ENCODE peak calls at places on chromosomes 1 and 21, in four cellular contexts. P, Z, Q and U are unnamed samples.

GRCh38 chr1:42737257-42737656 is 2.8 kb downstream of the CLDN19 start:
- DNase-seq in P (no peak), Z (no peak), Q (no peak), U (no peak)

GRCh38 chr1:246213036-246213435 is 294.0 kb downstream of the SMYD3 start:
- DNase-seq in P (no peak), Z (no peak), Q (no peak), U (no peak)

GRCh38 chr1:70811815-70812214 is 235.8 kb downstream of the PTGER3 start:
- DNase-seq in P (no peak), Z (no peak), Q (no peak), U (no peak)

GRCh38 chr1:17795836-17796645 is 40.9 kb downstream of the ACTL8 start:
- DNase-seq in P (no peak), Z (no peak), Q (no peak), U (no peak)

GRCh38 chr1:185595835-185596667 is 138.1 kb upstream of the HMCN1 start:
- DNase-seq in P (no peak), Z (peak), Q (no peak), U (peak)

GRCh38 chr21:16002872-16003466 is 273.2 kb downstream of the USP25 start:
- DNase-seq in P (no peak), Z (no peak), Q (no peak), U (no peak)

GRCh38 chr1:205279986-205280385 is 41.6 kb downstream of the NUAK2 start:
- DNase-seq in P (no peak), Z (no peak), Q (no peak), U (peak)

GRCh38 chr1:50422946-50423669 is at the start of gene DMRTA2:
- DNase-seq in P (no peak), Z (no peak), Q (no peak), U (no peak)

GRCh38 chr1:5493708-5494390 is 498.4 kb downstream of the NPHP4 start:
- DNase-seq in P (no peak), Z (no peak), Q (no peak), U (no peak)

GRCh38 chr21:36504067-36505058 is 24.4 kb upstream of the CLDN14 start:
- DNase-seq in P (peak), Z (peak), Q (no peak), U (peak)

GRCh38 chr1:167720965-167721616 is 691 bp upstream of the MPZL1 start:
- DNase-seq in P (peak), Z (peak), Q (peak), U (no peak)

GRCh38 chr1:239772456-239772855 is 319.2 kb upstream of the FMN2 start:
- DNase-seq in P (no peak), Z (no peak), Q (no peak), U (no peak)

GRCh38 chr21:31803039-31804007 is 69.5 kb upstream of the HUNK start:
- DNase-seq in P (no peak), Z (no peak), Q (no peak), U (no peak)

GRCh38 chr1:182235952-182236650 is 155.5 kb downstream of the GLUL start:
- DNase-seq in P (no peak), Z (peak), Q (peak), U (no peak)

GRCh38 chr1:208139434-208140086 is 104.6 kb downstream of the PLXNA2 start:
- DNase-seq in P (no peak), Z (no peak), Q (no peak), U (no peak)

GRCh38 chr21:41136286-41136685 is 31.7 kb upstream of the BACE2 start:
- DNase-seq in P (no peak), Z (no peak), Q (no peak), U (no peak)

GRCh38 chr1:41436281-41437010 is 48.0 kb downstream of the EDN2 start:
- DNase-seq in P (no peak), Z (no peak), Q (no peak), U (no peak)

GRCh38 chr1:229407206-229408026 is 26.5 kb downstream of the ACTA1 start:
- DNase-seq in P (no peak), Z (no peak), Q (no peak), U (no peak)

GRCh38 chr21:37915941-37916794 is at the start of gene KCNJ6:
- DNase-seq in P (peak), Z (no peak), Q (no peak), U (peak)

GRCh38 chr1:228236744-228237143 is 28.9 kb downstream of the OBSCN start:
- DNase-seq in P (peak), Z (peak), Q (no peak), U (peak)

GRCh38 chr1:19036701-19037605 is 80.5 kb upstream of the IFFO2 start:
- DNase-seq in P (no peak), Z (no peak), Q (no peak), U (no peak)

GRCh38 chr1:19038096-19038495 is 81.6 kb upstream of the IFFO2 start:
- DNase-seq in P (no peak), Z (no peak), Q (no peak), U (no peak)

GRCh38 chr1:19036049-19036546 is 79.6 kb upstream of the IFFO2 start:
- DNase-seq in P (no peak), Z (no peak), Q (no peak), U (no peak)

GRCh38 chr1:19038732-19039131 is 82.3 kb upstream of the IFFO2 start:
- DNase-seq in P (no peak), Z (no peak), Q (no peak), U (no peak)

DNA sequence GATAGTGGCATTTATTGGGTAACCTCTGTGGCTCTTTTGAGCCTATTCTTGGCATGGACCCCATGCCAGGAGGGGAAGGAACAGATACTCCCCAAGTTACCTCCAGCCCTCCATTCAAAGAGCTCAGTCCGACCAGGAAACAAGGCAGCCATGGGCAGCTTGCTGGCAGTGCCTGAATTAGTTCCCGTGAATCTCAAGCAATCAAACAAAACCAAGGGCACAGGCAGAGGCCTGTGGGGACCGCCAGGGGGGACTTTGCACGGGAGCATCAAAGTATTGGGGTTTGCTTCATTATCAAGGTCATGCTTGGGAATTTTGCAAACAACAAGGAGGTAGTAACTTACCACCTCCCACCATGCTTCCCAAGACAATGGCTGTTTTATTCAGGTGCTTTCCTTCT is 81.2 kb upstream of the IFFO2 start:
- DNase-seq in P (no peak), Z (no peak), Q (no peak), U (no peak)
- TF ChIP-seq CTCF in P (no peak), Z (no peak), Q (no peak), U (no peak)

DNA sequence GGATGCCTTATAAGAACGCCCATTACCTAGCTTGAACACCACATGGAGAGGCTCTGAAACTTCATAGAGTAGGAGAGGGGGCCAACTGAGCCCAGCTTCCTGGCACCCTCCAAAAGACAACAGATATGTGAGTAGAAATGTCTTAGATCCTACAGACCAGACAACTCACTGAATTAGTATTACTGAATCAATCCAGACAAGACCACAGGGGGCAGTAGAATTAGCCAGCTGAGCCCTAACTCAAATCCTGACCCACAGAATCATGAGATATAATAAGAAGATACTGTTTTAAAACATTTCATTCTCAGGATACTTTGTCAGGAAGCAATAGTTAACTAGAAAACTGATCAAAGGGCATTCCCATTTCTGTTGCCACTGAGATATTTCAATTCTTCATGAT is 45.8 kb upstream of the C1orf21 start:
- DNase-seq in P (no peak), Z (no peak), Q (no peak), U (no peak)
- TF ChIP-seq CTCF in P (peak), Z (peak), Q (peak), U (no peak)

GRCh38 chr1:12339410-12339809 is 109.6 kb downstream of the VPS13D start:
- DNase-seq in P (no peak), Z (peak), Q (no peak), U (no peak)
- TF ChIP-seq CTCF in P (no peak), Z (peak), Q (no peak), U (no peak)

DNA sequence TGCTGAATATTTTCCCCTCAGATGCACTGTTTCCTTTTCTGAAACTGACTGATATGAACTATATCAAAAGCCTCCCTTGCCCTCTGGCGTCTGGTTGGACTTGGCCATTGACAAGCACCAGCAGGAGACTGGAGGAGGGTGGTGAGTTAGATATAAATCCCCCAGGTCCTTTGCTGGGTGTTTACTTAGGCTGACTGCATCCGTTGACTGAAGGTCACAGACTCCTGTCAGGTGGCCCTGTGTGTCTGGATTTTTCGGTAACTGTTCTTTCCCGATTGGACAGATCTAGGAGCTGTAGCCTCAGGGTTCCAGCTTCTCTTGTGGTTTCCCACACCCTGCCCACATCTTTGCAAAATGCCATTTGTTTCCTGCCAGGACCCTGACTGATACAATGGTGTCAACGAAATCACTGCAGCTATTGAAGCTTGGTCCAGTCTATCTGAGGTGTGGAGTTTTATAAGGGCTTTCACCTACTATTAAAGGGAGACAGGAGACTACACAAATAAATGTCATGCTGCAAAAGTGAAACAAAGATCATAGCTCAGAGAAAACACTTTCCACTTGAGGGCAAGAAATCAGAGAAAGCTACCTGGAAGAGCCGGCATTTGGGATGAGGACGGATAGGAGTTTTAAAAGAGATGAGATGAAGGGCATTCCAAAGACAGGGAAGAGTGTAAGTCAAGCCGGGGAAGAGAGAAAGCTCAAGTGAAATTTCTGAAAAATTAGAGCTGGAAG is 1.5 kb upstream of the MAGI3 start:
- DNase-seq in P (peak), Z (peak), Q (no peak), U (peak)
- TF ChIP-seq CTCF in P (no peak), Z (peak), Q (peak), U (no peak)

DNA sequence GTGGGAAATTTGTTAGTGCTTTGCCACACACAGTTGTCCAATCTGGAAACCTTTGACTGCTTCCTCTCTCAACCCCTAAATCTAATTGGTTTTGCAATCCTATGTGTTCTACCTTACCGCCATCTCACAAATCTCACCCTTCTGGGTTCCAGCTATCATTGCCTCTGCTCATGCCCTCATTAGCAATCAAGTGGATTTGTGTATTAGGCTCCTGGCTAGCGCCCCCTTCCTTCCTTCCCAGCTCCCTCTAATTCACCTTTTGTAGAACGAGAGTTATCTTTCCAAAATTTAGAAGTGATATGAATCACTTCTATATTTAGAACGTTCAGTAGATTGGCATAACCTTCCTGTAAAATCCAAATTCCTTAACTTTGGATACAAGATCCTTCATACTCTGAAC is 18.6 kb downstream of the FMO1 start:
- DNase-seq in P (no peak), Z (no peak), Q (no peak), U (no peak)
- TF ChIP-seq CTCF in P (no peak), Z (no peak), Q (peak), U (no peak)

GRCh38 chr1:152451254-152451653 is 37.2 kb upstream of the CRNN start:
- DNase-seq in P (no peak), Z (no peak), Q (no peak), U (no peak)
- TF ChIP-seq CTCF in P (no peak), Z (no peak), Q (peak), U (no peak)

GRCh38 chr1:13573586-13573985 is 10.0 kb upstream of the PDPN start:
- DNase-seq in P (no peak), Z (no peak), Q (no peak), U (no peak)

GRCh38 chr1:13570924-13571323 is 12.7 kb upstream of the PDPN start:
- DNase-seq in P (no peak), Z (no peak), Q (no peak), U (peak)
- TF ChIP-seq CTCF in P (peak), Z (peak), Q (peak), U (peak)

DNA sequence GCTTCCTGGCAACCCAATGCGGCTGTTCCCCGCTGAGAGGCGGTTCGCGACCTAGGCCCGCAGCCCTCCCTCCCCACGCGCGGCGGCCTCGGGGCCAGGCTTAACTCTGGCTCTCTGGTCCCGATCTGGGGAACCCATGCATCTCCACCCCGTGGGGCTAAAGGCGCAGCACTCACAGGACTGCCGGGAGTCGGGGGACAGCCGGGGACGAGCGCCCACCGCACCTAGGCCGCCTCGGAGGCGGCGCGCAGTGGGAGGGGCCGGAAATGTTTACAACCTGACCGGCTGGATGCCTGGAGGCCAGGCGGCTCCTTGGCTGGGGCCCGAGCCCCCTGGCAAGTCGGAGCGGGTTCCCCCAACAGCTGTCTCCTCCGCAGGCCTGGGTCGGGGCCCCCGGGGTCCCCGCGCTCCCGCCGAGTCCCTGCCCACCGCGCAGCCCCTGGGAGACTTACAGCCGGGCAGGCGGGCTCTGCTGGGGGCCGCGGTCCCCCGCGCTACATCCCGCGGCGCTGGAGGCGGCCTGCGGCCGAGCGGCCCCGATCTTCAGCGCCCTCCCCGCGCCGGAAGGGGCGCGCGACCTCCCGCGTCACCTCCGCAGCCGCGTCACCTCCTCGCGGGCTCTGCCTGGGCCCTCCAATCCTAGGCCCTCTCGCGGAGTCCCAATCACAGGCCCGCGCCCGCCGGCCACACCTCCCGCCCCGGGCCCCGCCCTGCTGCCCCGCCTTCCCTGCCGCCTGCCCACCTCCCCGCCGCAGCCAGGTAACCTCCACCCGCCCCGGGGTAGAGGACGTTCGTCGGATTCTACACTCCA is at the start of gene ADIPOR1:
- DNase-seq in P (peak), Z (peak), Q (peak), U (peak)
- TF ChIP-seq CTCF in P (peak), Z (peak), Q (peak), U (no peak)

GRCh38 chr21:45105906-45106485 is 31.6 kb downstream of the ADARB1 start:
- DNase-seq in P (no peak), Z (no peak), Q (no peak), U (no peak)

GRCh38 chr21:45103966-45104520 is 29.7 kb downstream of the ADARB1 start:
- DNase-seq in P (no peak), Z (no peak), Q (no peak), U (no peak)

GRCh38 chr21:45100866-45101265 is 26.5 kb downstream of the ADARB1 start:
- DNase-seq in P (no peak), Z (no peak), Q (no peak), U (no peak)

GRCh38 chr21:45104560-45104959 is 30.2 kb downstream of the ADARB1 start:
- DNase-seq in P (no peak), Z (peak), Q (no peak), U (peak)

DNA sequence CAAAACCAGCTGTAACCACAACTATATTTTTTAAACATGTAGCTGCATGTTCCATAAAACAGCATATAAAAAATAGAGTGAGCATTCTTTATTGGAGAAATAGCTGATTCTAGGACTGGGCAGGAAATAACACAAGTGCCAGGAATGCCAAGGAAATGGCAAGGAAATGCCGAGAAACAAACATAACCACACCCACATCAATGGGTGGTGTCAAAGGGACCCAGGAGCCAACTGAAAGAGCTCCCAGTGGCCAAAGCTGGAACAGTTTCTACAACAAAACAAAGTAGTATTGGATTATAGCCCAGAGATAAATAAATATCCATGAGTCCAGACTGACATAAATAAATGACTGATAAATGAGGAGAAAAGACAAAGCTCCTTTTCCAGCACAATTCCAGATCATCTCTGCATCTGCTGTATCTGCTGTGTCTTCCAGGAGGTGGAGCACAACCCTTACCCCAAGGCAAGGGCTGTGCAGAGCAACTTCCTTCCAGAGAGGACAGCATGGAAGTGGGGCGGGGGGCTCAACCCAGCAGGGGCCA is 28.1 kb downstream of the ADARB1 start:
- DNase-seq in P (no peak), Z (no peak), Q (peak), U (no peak)
- TF ChIP-seq CTCF in P (peak), Z (peak), Q (peak), U (peak)

DNA sequence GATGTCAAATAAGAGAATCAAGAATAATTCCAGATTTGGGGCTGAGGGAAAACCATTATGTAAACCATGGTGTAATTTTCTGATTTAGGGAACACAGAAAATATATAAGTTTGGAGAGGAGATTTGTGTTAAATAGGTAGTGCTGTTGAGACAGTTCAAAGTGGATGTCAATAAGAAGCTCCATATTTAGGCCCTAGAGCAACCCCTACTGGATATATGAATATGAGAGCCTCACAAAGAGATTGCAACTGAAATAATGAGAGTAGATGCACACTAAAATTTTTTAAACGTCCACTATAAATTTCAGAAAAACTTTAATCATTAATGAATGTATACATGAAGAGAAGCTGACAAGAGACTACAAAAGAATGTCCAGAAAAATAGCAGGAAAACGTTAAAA is 1447.8 kb upstream of the PRMT6 start:
- DNase-seq in P (no peak), Z (no peak), Q (peak), U (no peak)
- TF ChIP-seq CTCF in P (no peak), Z (no peak), Q (no peak), U (no peak)